ENCODE peak calls at places on chromosomes 12 and 14, in four cellular contexts. F, G, D and A are unnamed samples.

GRCh38 chr12:124720019-124720686 is 143.5 kb downstream of the SCARB1 start:
- DNase-seq in F (no peak), G (peak; percentile 70), D (no peak), A (no peak)

GRCh38 chr12:32493282-32493681 is 93.9 kb downstream of the FGD4 start:
- DNase-seq in F (no peak), G (no peak), D (no peak), A (no peak)

GRCh38 chr12:29737616-29738015 is 46.1 kb downstream of the TMTC1 start:
- DNase-seq in F (no peak), G (no peak), D (no peak), A (no peak)

GRCh38 chr14:64736271-64737131 is 32.3 kb downstream of the PLEKHG3 start:
- DNase-seq in F (no peak), G (no peak), D (no peak), A (no peak)

GRCh38 chr14:78530078-78530477 is 359.9 kb downstream of the NRXN3 start:
- DNase-seq in F (peak; percentile 76), G (no peak), D (no peak), A (peak; percentile 50)

GRCh38 chr14:63468273-63468672 is 74.9 kb downstream of the PPP2R5E start:
- DNase-seq in F (no peak), G (no peak), D (no peak), A (no peak)

GRCh38 chr12:123131879-123132402 is 18.9 kb downstream of the PITPNM2 start:
- DNase-seq in F (no peak), G (peak; percentile 24), D (no peak), A (no peak)

GRCh38 chr14:94654071-94654974 is 42.1 kb downstream of the SERPINA3 start:
- DNase-seq in F (no peak), G (no peak), D (no peak), A (no peak)

GRCh38 chr12:29782285-29782820 is 1.4 kb downstream of the TMTC1 start:
- DNase-seq in F (no peak), G (no peak), D (no peak), A (no peak)